ENCODE peak calls at places on chromosomes 2 and 18, in nine cellular contexts. D is breast epithelium, H is stomach, O is thyroid gland, A is cardiac muscle cell, P is body of pancreas, V is heart left ventricle, B is heart right ventricle, C is fibroblast of lung. T is an unnamed sample. For H3K9me3, the result is how much of the 10 kb centered on the place peaks cover.

GRCh38 chr2:186992597-186992996 is 143.6 kb upstream of the ZSWIM2 start:
- DNase-seq in V (no peak), B (no peak), P (no peak), D (no peak), H (no peak), A (no peak), O (no peak), C (no peak), T (no peak)

GRCh38 chr18:61929881-61930640 is 37.3 kb upstream of the RNF152 start:
- DNase-seq in A (no peak), O (no peak), V (no peak), P (no peak), H (no peak), C (no peak), B (no peak), D (no peak), T (no peak)

GRCh38 chr2:56168163-56168562 is 15.6 kb upstream of the CCDC85A start:
- DNase-seq in D (no peak), O (peak), C (peak), B (no peak), H (no peak), P (no peak), V (no peak), A (peak), T (no peak)

GRCh38 chr2:126858013-126858412 is 40.7 kb upstream of the TEX51 start:
- DNase-seq in B (no peak), C (no peak), H (no peak), D (no peak), O (no peak), A (no peak), P (no peak), V (no peak), T (no peak)

GRCh38 chr2:218607436-218608115 is at the start of gene PLCD4:
- DNase-seq in P (no peak), A (peak), V (peak), H (no peak), O (peak), B (peak), D (no peak), C (peak), T (no peak)

GRCh38 chr2:23782647-23783046 is 144.3 kb downstream of the ATAD2B start:
- DNase-seq in O (no peak), V (no peak), B (no peak), H (no peak), A (no peak), P (no peak), C (no peak), D (no peak), T (no peak)

GRCh38 chr2:10188729-10189305 is 66.3 kb downstream of the RRM2 start:
- DNase-seq in P (no peak), O (no peak), C (no peak), B (no peak), H (no peak), D (no peak), V (no peak), A (no peak), T (no peak)

GRCh38 chr2:176081993-176082884 is 1.5 kb downstream of the EVX2 start:
- DNase-seq in V (no peak), A (no peak), O (no peak), D (no peak), C (no peak), P (no peak), H (no peak), B (no peak), T (peak)

GRCh38 chr2:233803292-233803911 is 25.3 kb downstream of the MROH2A start:
- DNase-seq in D (no peak), C (no peak), H (peak), A (no peak), V (no peak), O (no peak), P (no peak), B (no peak), T (peak)

GRCh38 chr2:215621389-215621788 is 185.5 kb upstream of the FN1 start:
- DNase-seq in D (no peak), H (no peak), A (no peak), P (no peak), O (no peak), C (peak), B (no peak), V (no peak), T (no peak)

GRCh38 chr2:205352593-205352992 is 329.7 kb upstream of the NRP2 start:
- DNase-seq in H (no peak), A (peak), C (peak), P (no peak), O (no peak), V (no peak), B (no peak), D (no peak), T (no peak)

GRCh38 chr2:108538000-108538625 is 3.8 kb downstream of the LIMS1 start:
- DNase-seq in A (no peak), B (no peak), C (peak), H (no peak), O (no peak), P (no peak), V (no peak), D (no peak), T (no peak)

GRCh38 chr2:106801256-106801655 is 84.7 kb downstream of the ST6GAL2 start:
- DNase-seq in V (no peak), H (no peak), O (no peak), B (no peak), P (no peak), A (no peak), C (no peak), D (no peak), T (no peak)

GRCh38 chr2:235170016-235170415 is 218.2 kb downstream of the SH3BP4 start:
- DNase-seq in C (peak), P (no peak), V (no peak), A (peak), O (no peak), D (no peak), H (no peak), B (no peak), T (no peak)

GRCh38 chr2:217643814-217644301 is 358.9 kb downstream of the TNS1 start:
- DNase-seq in H (no peak), C (no peak), A (no peak), B (no peak), O (no peak), V (no peak), D (no peak), P (no peak), T (no peak)

GRCh38 chr18:50469380-50469781 is 90.5 kb upstream of the MAPK4 start:
- DNase-seq in O (no peak), C (no peak), H (no peak), D (no peak), V (peak), P (no peak), A (no peak), B (peak), T (no peak)

GRCh38 chr2:145012806-145013205 is 492.9 kb upstream of the ZEB2 start:
- DNase-seq in B (no peak), H (no peak), P (no peak), A (no peak), V (no peak), D (no peak), C (no peak), O (no peak), T (no peak)

GRCh38 chr18:10715791-10716190 is 190.0 kb downstream of the NAPG start:
- DNase-seq in A (peak), O (peak), V (no peak), C (peak), B (no peak), D (no peak), P (peak), H (no peak), T (no peak)

GRCh38 chr2:217877866-217878265 is 124.9 kb downstream of the TNS1 start:
- DNase-seq in O (peak), C (no peak), P (no peak), V (no peak), A (no peak), D (no peak), B (no peak), H (no peak), T (no peak)

GRCh38 chr2:234980476-234981187 is 28.8 kb downstream of the SH3BP4 start:
- DNase-seq in D (no peak), H (peak), B (no peak), A (peak), C (peak), O (peak), P (peak), V (no peak), T (no peak)

GRCh38 chr2:180443896-180444295 is 436.8 kb upstream of the CWC22 start:
- DNase-seq in O (no peak), B (no peak), D (no peak), P (no peak), H (no peak), A (peak), V (no peak), C (no peak), T (no peak)

GRCh38 chr18:66931010-66931409 is 327.1 kb upstream of the CDH19 start:
- DNase-seq in O (no peak), B (no peak), C (no peak), H (no peak), D (no peak), A (no peak), V (no peak), P (no peak), T (no peak)

GRCh38 chr2:152115952-152116351 is 17.1 kb upstream of the CACNB4 start:
- DNase-seq in O (no peak), H (no peak), P (no peak), V (no peak), C (no peak), B (no peak), A (no peak), D (no peak), T (no peak)

GRCh38 chr2:190318514-190318913 is 1.1 kb downstream of the HIBCH start:
- DNase-seq in O (no peak), H (no peak), D (no peak), P (no peak), V (no peak), A (no peak), C (no peak), B (no peak), T (no peak)

GRCh38 chr18:63185979-63186378 is 133.6 kb downstream of the BCL2 start:
- DNase-seq in D (no peak), A (no peak), O (no peak), C (no peak), P (no peak), H (no peak), B (no peak), V (no peak), T (no peak)

GRCh38 chr2:173053043-173053699 is 22.5 kb upstream of the MAP3K20 start:
- DNase-seq in B (no peak), D (no peak), O (no peak), A (no peak), V (no peak), C (peak), P (no peak), H (no peak), T (no peak)

GRCh38 chr18:48100712-48101165 is 170.3 kb upstream of the SMAD2 start:
- DNase-seq in D (no peak), H (no peak), A (no peak), O (peak), P (no peak), V (no peak), B (no peak), C (no peak), T (no peak)

GRCh38 chr2:70094171-70094977 is 7.1 kb downstream of the PCBP1 start:
- DNase-seq in A (no peak), D (no peak), P (no peak), V (no peak), B (no peak), O (no peak), C (peak), H (no peak), T (no peak)

GRCh38 chr2:85250045-85250444 is 77.7 kb downstream of the TGOLN2 start:
- DNase-seq in V (no peak), P (peak), O (no peak), A (peak), B (no peak), D (no peak), C (no peak), H (no peak), T (no peak)

GRCh38 chr2:223918671-223919134 is 26.4 kb downstream of the WDFY1 start:
- DNase-seq in H (no peak), P (no peak), O (no peak), B (no peak), C (no peak), V (no peak), D (no peak), A (no peak), T (no peak)

GRCh38 chr2:223916181-223916900 is 28.8 kb downstream of the WDFY1 start:
- DNase-seq in V (no peak), H (no peak), D (no peak), B (no peak), P (no peak), O (no peak), C (no peak), A (no peak), T (no peak)

GRCh38 chr2:223922308-223922707 is 22.8 kb downstream of the WDFY1 start:
- DNase-seq in D (no peak), V (no peak), A (no peak), P (no peak), O (no peak), H (no peak), C (no peak), B (no peak), T (no peak)

GRCh38 chr2:223921204-223921603 is 23.9 kb downstream of the WDFY1 start:
- DNase-seq in C (no peak), P (no peak), H (no peak), D (no peak), V (no peak), O (no peak), B (no peak), A (no peak), T (no peak)

DNA sequence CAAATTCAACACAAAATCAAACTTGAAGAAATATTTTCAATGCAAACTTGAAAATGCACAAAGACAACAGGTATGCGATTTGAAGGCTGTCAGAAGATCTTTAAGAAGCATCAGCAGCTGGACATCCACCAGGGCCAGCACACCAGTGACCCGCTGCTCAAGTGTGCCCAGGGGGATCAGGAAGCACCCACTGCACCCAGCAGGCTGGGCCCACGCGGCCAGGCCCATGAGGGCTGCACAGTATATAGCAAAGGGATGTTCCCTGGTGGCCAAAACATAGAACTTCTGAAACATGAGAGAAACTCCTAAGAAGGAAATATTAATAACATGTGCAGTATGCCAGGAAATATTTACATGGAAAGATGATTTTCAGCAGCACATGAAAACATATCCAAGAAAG is 25.0 kb downstream of the WDFY1 start:
- DNase-seq in C (no peak), V (no peak), O (no peak), H (no peak), A (no peak), D (no peak), B (no peak), P (no peak), T (no peak)
- TF ChIP-seq CTCF in C (peak), V (no peak), O (no peak), H (peak), A (no peak), D (no peak), B (no peak), P (no peak), T (no peak)

GRCh38 chr2:28582152-28582551 is 86.3 kb downstream of the PLB1 start:
- DNase-seq in D (no peak), P (no peak), B (no peak), C (no peak), A (no peak), H (no peak), V (no peak), O (no peak), T (no peak)

GRCh38 chr2:28582595-28582994 is 86.7 kb downstream of the PLB1 start:
- DNase-seq in A (no peak), B (no peak), O (no peak), D (no peak), C (no peak), H (no peak), V (no peak), P (no peak), T (no peak)

GRCh38 chr2:28580078-28580477 is 84.2 kb downstream of the PLB1 start:
- DNase-seq in A (no peak), B (no peak), P (no peak), V (no peak), O (no peak), D (no peak), H (no peak), C (peak), T (no peak)

GRCh38 chr2:28579606-28580005 is 83.7 kb downstream of the PLB1 start:
- DNase-seq in A (no peak), P (no peak), D (no peak), C (no peak), H (no peak), V (no peak), O (no peak), B (no peak), T (no peak)

GRCh38 chr2:28581312-28581711 is 85.5 kb downstream of the PLB1 start:
- DNase-seq in P (no peak), A (no peak), D (no peak), H (no peak), O (no peak), B (no peak), V (no peak), C (no peak), T (no peak)
- H3K9me3 ChIP-seq in P (under half), A (under half), D (under half), H (under half), O (under half), B (under half), V (under half), C (under half), T (under half)

DNA sequence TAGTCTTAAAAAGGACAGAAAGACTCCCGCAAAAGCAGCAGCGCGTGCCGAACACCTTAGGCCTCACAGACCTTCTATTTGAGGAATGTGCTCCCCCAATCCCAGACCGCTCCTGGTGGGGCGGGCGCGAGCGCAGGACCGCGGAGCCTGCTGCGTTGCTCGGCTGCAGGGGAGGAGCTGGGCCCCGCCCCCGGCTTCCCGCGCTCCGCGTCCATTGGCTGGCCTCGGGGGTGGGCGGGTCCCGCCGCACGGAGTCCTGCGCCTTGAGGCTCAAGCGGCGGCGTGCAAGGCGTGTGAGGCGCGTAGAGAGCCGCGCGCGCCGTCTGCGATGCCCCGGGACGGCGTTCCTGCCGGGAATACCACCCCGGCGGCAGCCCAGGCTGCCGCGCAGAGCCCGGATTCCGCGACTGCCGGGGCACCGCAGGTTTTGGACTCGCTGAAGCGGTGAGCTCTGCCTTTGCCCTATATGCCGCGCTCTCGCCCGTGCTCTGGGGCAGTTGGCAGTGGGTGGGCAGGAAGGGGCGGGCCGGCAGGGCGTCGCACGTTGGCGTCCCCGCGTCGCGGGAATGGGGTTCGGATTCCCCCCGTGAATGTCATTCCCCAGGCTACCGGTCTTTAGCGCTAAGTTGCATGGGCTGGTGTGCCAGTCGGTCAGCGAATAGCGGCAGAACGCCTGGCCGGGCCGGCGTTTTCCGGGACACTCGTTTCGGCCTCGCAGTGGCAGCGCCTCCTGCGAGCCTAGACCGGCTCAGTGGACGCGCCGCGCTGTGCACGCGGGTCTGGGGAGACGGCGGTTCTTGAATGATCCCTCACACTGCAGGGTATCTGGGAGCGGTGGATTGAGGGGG is 49.6 kb upstream of the PAIP2B start:
- DNase-seq in C (peak), H (peak), P (peak), A (peak), V (peak), O (peak), B (peak), D (peak), T (peak)
- H3K4me3 ChIP-seq in C (peak), H (peak), P (peak), A (peak), V (peak), O (peak), B (peak), D (peak), T (peak)

GRCh38 chr2:42009657-42010580 is 37.9 kb upstream of the PKDCC start:
- DNase-seq in A (peak), H (no peak), C (peak), P (no peak), V (no peak), B (no peak), O (peak), D (no peak), T (no peak)

GRCh38 chr2:42012137-42012536 is 35.7 kb upstream of the PKDCC start:
- DNase-seq in B (no peak), D (no peak), O (no peak), A (no peak), P (no peak), C (no peak), V (no peak), H (no peak), T (no peak)

GRCh38 chr2:42010743-42011298 is 37.0 kb upstream of the PKDCC start:
- DNase-seq in O (no peak), H (no peak), A (peak), D (no peak), C (peak), P (no peak), B (no peak), V (no peak), T (no peak)

GRCh38 chr2:42013409-42013808 is 34.4 kb upstream of the PKDCC start:
- DNase-seq in H (no peak), V (no peak), C (no peak), B (no peak), A (no peak), O (no peak), D (no peak), P (no peak), T (no peak)

DNA sequence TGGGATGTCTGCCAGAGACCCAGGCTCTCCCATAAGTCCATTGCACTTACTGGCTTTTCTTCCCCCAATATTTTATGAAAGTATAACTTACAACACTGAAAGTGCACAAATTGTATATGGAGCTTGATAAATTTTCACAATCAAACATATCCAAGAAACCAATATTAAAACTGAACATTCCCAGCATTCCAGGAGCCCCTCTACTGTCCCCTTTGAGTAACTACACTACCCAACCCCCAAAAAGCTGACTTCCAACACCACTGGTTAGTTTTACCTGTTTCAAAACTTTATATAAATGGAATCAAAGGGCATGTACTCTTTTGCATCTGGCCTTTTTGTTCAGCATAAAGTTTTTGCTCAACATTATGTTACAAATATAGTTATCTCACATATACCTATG is 35.2 kb upstream of the PKDCC start:
- DNase-seq in C (no peak), H (no peak), O (no peak), P (no peak), D (no peak), B (no peak), V (no peak), A (no peak), T (no peak)
- TF ChIP-seq CTCF in C (no peak), H (no peak), O (no peak), P (no peak), D (no peak), B (no peak), V (no peak), A (peak), T (no peak)

DNA sequence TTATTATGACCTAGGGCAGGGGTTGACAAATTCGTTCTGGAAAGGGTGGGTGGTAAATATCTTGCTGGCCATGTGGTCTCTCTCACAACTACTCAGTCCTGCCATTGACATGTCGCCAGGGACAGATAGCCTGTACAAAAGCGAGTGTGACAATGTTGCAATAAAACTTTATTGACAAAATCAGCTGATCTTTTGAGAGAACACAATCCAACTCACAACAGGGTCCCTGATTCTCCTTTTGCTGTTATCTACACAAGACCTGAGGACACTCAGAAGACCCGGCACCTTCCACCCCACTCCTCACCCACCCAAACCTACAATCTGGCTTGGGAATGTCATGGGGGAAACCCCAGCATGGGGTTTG is 879.0 kb downstream of the RNF144A start:
- DNase-seq in P (no peak), B (no peak), D (no peak), O (no peak), A (no peak), V (no peak), H (no peak), C (no peak), T (no peak)
- H3K9me3 ChIP-seq in P (under half), B (under half), D (under half), O (under half), A (under half), V (under half), H (under half), C (under half), T (under half)

T was measured in right atrium auricular region.